ENCODE peak calls at places on chromosome 6, in six cellular contexts. One of them, this sample, is unnamed.

GRCh38 chr6:136210450-136211165 is 39.5 kb downstream of the MTFR2 start:
- DNase-seq in bronchial epithelial cell: no peak
- DNase-seq in CD8-positive, alpha-beta T cell: no peak
- DNase-seq in AG10803: no peak
- DNase-seq in PC-3: no peak
- DNase-seq in thoracic aorta: no peak
- DNase-seq in this sample: no peak

GRCh38 chr6:160767019-160767646 is 65.1 kb downstream of the PLG start:
- DNase-seq in bronchial epithelial cell: peak; percentile 57
- DNase-seq in PC-3: peak; percentile 15
- DNase-seq in thoracic aorta: no peak
- DNase-seq in CD8-positive, alpha-beta T cell: peak; percentile 28
- DNase-seq in AG10803: peak; percentile 35
- DNase-seq in this sample: peak; percentile 4

GRCh38 chr6:167140589-167141474 is 16.9 kb downstream of the GPR31 start:
- DNase-seq in PC-3: no peak
- DNase-seq in CD8-positive, alpha-beta T cell: no peak
- DNase-seq in AG10803: no peak
- DNase-seq in thoracic aorta: no peak
- DNase-seq in bronchial epithelial cell: peak; percentile 55
- DNase-seq in this sample: no peak

GRCh38 chr6:170152989-170153388 is 137.9 kb downstream of the DLL1 start:
- DNase-seq in AG10803: no peak
- DNase-seq in bronchial epithelial cell: peak; percentile 65
- DNase-seq in CD8-positive, alpha-beta T cell: no peak
- DNase-seq in PC-3: peak; percentile 70
- DNase-seq in thoracic aorta: no peak
- DNase-seq in this sample: no peak

GRCh38 chr6:110039996-110040383 is 61.9 kb downstream of the GPR6 start:
- DNase-seq in AG10803: no peak
- DNase-seq in CD8-positive, alpha-beta T cell: peak; percentile 32
- DNase-seq in bronchial epithelial cell: peak; percentile 31
- DNase-seq in thoracic aorta: no peak
- DNase-seq in PC-3: peak; percentile 59
- DNase-seq in this sample: peak; percentile 36

GRCh38 chr6:2763876-2764540 is 1.2 kb upstream of the WRNIP1 start:
- DNase-seq in bronchial epithelial cell: no peak
- DNase-seq in PC-3: no peak
- DNase-seq in thoracic aorta: no peak
- DNase-seq in CD8-positive, alpha-beta T cell: no peak
- DNase-seq in AG10803: no peak
- DNase-seq in this sample: no peak

GRCh38 chr6:31365864-31366263 is 8.9 kb upstream of the HLA-B start:
- DNase-seq in PC-3: no peak
- DNase-seq in CD8-positive, alpha-beta T cell: no peak
- DNase-seq in AG10803: no peak
- DNase-seq in thoracic aorta: no peak
- DNase-seq in bronchial epithelial cell: no peak
- DNase-seq in this sample: no peak

GRCh38 chr6:107080036-107080435 is 35.3 kb downstream of the BEND3 start:
- DNase-seq in PC-3: peak; percentile 5
- DNase-seq in CD8-positive, alpha-beta T cell: no peak
- DNase-seq in thoracic aorta: no peak
- DNase-seq in AG10803: no peak
- DNase-seq in bronchial epithelial cell: no peak
- DNase-seq in this sample: no peak

GRCh38 chr6:10595731-10596664 is 74.8 kb downstream of the GCNT2 start:
- DNase-seq in bronchial epithelial cell: peak; percentile 50
- DNase-seq in CD8-positive, alpha-beta T cell: no peak
- DNase-seq in AG10803: no peak
- DNase-seq in thoracic aorta: no peak
- DNase-seq in PC-3: peak; percentile 72
- DNase-seq in this sample: no peak

GRCh38 chr6:70663881-70664466 is 3.7 kb upstream of the SMAP1 start:
- DNase-seq in PC-3: no peak
- DNase-seq in AG10803: no peak
- DNase-seq in CD8-positive, alpha-beta T cell: no peak
- DNase-seq in thoracic aorta: no peak
- DNase-seq in bronchial epithelial cell: no peak
- DNase-seq in this sample: no peak

DNA sequence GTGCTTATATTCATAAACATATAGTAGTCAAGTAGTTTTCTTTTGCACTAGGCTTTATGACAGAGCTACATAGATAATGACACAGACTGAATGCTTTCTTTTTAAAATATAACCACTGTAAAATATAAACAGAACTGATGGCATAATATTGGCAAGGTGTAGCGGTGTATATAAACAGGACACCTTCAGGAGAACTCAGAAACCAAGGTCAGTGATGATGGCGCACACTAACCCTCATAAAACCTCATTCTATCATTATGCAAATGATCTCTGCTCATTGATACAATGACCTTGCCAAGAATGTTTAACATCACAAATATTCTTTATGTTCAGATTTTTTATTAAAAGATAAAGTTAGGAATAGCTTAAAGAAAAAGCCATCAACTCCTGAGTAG is 48.5 kb upstream of the DST start:
- DNase-seq in thoracic aorta: no peak
- DNase-seq in bronchial epithelial cell: no peak
- DNase-seq in AG10803: no peak
- DNase-seq in PC-3: no peak
- DNase-seq in CD8-positive, alpha-beta T cell: no peak
- DNase-seq in this sample: no peak
- H3K4me3 ChIP-seq in thoracic aorta: peak overlapping the region; percentile 22
- H3K4me3 ChIP-seq in bronchial epithelial cell: no peak overlapping the region
- H3K4me3 ChIP-seq in AG10803: peak overlapping the region; percentile 59
- H3K4me3 ChIP-seq in PC-3: peak overlapping the region; percentile 1
- H3K4me3 ChIP-seq in CD8-positive, alpha-beta T cell: no peak overlapping the region
- H3K4me3 ChIP-seq in this sample: peak overlapping the region; percentile 65

GRCh38 chr6:113147544-113147943 is 709.6 kb upstream of the MARCKS start:
- DNase-seq in AG10803: peak; percentile 62
- DNase-seq in bronchial epithelial cell: no peak
- DNase-seq in PC-3: no peak
- DNase-seq in CD8-positive, alpha-beta T cell: no peak
- DNase-seq in thoracic aorta: no peak
- DNase-seq in this sample: no peak

GRCh38 chr6:113148576-113148975 is 708.6 kb upstream of the MARCKS start:
- DNase-seq in thoracic aorta: no peak
- DNase-seq in AG10803: no peak
- DNase-seq in CD8-positive, alpha-beta T cell: no peak
- DNase-seq in bronchial epithelial cell: no peak
- DNase-seq in PC-3: peak; percentile 34
- DNase-seq in this sample: peak; percentile 60

GRCh38 chr6:113146878-113147277 is 710.3 kb upstream of the MARCKS start:
- DNase-seq in bronchial epithelial cell: no peak
- DNase-seq in thoracic aorta: no peak
- DNase-seq in PC-3: no peak
- DNase-seq in CD8-positive, alpha-beta T cell: no peak
- DNase-seq in AG10803: no peak
- DNase-seq in this sample: no peak

GRCh38 chr6:113149511-113149910 is 707.6 kb upstream of the MARCKS start:
- DNase-seq in CD8-positive, alpha-beta T cell: no peak
- DNase-seq in AG10803: peak; percentile 32
- DNase-seq in bronchial epithelial cell: no peak
- DNase-seq in thoracic aorta: no peak
- DNase-seq in PC-3: no peak
- DNase-seq in this sample: peak; percentile 83
- TF ChIP-seq CTCF in CD8-positive, alpha-beta T cell: no peak
- TF ChIP-seq CTCF in AG10803: no peak
- TF ChIP-seq CTCF in bronchial epithelial cell: no peak
- TF ChIP-seq CTCF in thoracic aorta: no peak
- TF ChIP-seq CTCF in PC-3: no peak
- TF ChIP-seq CTCF in this sample: no peak

GRCh38 chr6:24583463-24584389 is 62.3 kb downstream of the KIAA0319 start:
- DNase-seq in CD8-positive, alpha-beta T cell: peak; percentile 74
- DNase-seq in PC-3: peak; percentile 85
- DNase-seq in AG10803: peak; percentile 52
- DNase-seq in bronchial epithelial cell: peak; percentile 66
- DNase-seq in thoracic aorta: no peak
- DNase-seq in this sample: peak; percentile 63

GRCh38 chr6:24589334-24589733 is 56.7 kb downstream of the KIAA0319 start:
- DNase-seq in PC-3: no peak
- DNase-seq in AG10803: no peak
- DNase-seq in CD8-positive, alpha-beta T cell: no peak
- DNase-seq in bronchial epithelial cell: no peak
- DNase-seq in thoracic aorta: no peak
- DNase-seq in this sample: no peak

GRCh38 chr6:24581084-24581669 is 64.8 kb downstream of the KIAA0319 start:
- DNase-seq in bronchial epithelial cell: peak; percentile 41
- DNase-seq in PC-3: peak; percentile 84
- DNase-seq in AG10803: peak; percentile 54
- DNase-seq in CD8-positive, alpha-beta T cell: peak; percentile 83
- DNase-seq in thoracic aorta: peak; percentile 9
- DNase-seq in this sample: peak; percentile 71

DNA sequence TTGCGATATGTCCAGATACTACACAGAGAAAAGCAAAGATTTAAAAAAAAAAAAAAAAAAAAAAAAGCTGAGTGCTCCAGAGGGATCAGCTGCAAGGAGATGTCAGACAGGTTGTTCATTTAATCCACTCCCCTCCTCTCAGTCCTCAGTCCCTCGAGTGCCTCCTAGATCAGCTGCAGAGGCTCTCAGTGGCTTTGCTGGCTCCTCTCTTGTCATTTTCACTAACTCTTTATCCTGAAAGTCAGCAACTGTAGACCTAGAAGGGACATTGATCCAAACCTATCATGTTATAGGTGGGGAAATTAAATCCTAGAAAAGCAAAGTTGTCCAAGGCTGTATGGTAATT is 61.6 kb downstream of the KIAA0319 start:
- DNase-seq in AG10803: no peak
- DNase-seq in thoracic aorta: no peak
- DNase-seq in CD8-positive, alpha-beta T cell: no peak
- DNase-seq in PC-3: no peak
- DNase-seq in bronchial epithelial cell: no peak
- DNase-seq in this sample: no peak
- H3K4me3 ChIP-seq in AG10803: no peak overlapping the region
- H3K4me3 ChIP-seq in thoracic aorta: no peak overlapping the region
- H3K4me3 ChIP-seq in CD8-positive, alpha-beta T cell: no peak overlapping the region
- H3K4me3 ChIP-seq in PC-3: no peak overlapping the region
- H3K4me3 ChIP-seq in bronchial epithelial cell: no peak overlapping the region
- H3K4me3 ChIP-seq in this sample: no peak overlapping the region

GRCh38 chr6:123309130-123309529 is 313.1 kb downstream of the CLVS2 start:
- DNase-seq in AG10803: no peak
- DNase-seq in CD8-positive, alpha-beta T cell: no peak
- DNase-seq in bronchial epithelial cell: no peak
- DNase-seq in PC-3: no peak
- DNase-seq in thoracic aorta: no peak
- DNase-seq in this sample: no peak
- TF ChIP-seq CTCF in AG10803: no peak
- TF ChIP-seq CTCF in CD8-positive, alpha-beta T cell: no peak
- TF ChIP-seq CTCF in bronchial epithelial cell: no peak
- TF ChIP-seq CTCF in PC-3: no peak
- TF ChIP-seq CTCF in thoracic aorta: no peak
- TF ChIP-seq CTCF in this sample: no peak

GRCh38 chr6:6584310-6585002 is 4.1 kb upstream of the LY86 start:
- DNase-seq in thoracic aorta: no peak
- DNase-seq in PC-3: no peak
- DNase-seq in CD8-positive, alpha-beta T cell: no peak
- DNase-seq in AG10803: no peak
- DNase-seq in bronchial epithelial cell: no peak
- DNase-seq in this sample: no peak

GRCh38 chr6:6582111-6582510 is 6.4 kb upstream of the LY86 start:
- DNase-seq in PC-3: no peak
- DNase-seq in bronchial epithelial cell: no peak
- DNase-seq in thoracic aorta: no peak
- DNase-seq in CD8-positive, alpha-beta T cell: no peak
- DNase-seq in AG10803: no peak
- DNase-seq in this sample: no peak

GRCh38 chr6:6585003-6585311 is 3.6 kb upstream of the LY86 start:
- DNase-seq in thoracic aorta: no peak
- DNase-seq in CD8-positive, alpha-beta T cell: no peak
- DNase-seq in PC-3: no peak
- DNase-seq in AG10803: no peak
- DNase-seq in bronchial epithelial cell: no peak
- DNase-seq in this sample: no peak

GRCh38 chr6:6586167-6586566 is 2.4 kb upstream of the LY86 start:
- DNase-seq in thoracic aorta: no peak
- DNase-seq in PC-3: no peak
- DNase-seq in bronchial epithelial cell: no peak
- DNase-seq in AG10803: no peak
- DNase-seq in CD8-positive, alpha-beta T cell: no peak
- DNase-seq in this sample: no peak

DNA sequence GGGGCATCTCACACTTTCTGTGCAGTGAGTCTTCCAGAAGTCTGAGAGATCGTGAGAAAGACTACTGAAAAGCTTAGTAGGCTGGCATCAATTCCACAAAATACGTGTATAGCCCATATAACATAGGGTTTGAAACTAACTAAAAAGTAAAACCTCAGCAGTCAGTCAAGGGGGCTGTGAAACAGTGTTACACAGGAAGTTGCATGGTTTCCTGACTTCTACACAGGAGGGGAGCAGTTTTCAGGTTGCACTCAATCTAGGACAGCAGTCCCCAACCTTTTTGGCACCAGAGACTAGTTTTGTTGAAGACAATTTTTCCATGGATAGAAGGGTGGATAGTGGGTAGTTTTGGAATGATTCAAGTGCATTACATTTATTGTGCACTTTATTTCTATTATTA is 4.7 kb upstream of the LY86 start:
- DNase-seq in thoracic aorta: no peak
- DNase-seq in CD8-positive, alpha-beta T cell: no peak
- DNase-seq in bronchial epithelial cell: no peak
- DNase-seq in PC-3: no peak
- DNase-seq in AG10803: no peak
- DNase-seq in this sample: no peak
- H3K4me3 ChIP-seq in thoracic aorta: no peak overlapping the region
- H3K4me3 ChIP-seq in CD8-positive, alpha-beta T cell: no peak overlapping the region
- H3K4me3 ChIP-seq in bronchial epithelial cell: no peak overlapping the region
- H3K4me3 ChIP-seq in PC-3: no peak overlapping the region
- H3K4me3 ChIP-seq in AG10803: no peak overlapping the region
- H3K4me3 ChIP-seq in this sample: no peak overlapping the region

GRCh38 chr6:28357036-28357435 is 7.3 kb downstream of the ZKSCAN3 start:
- DNase-seq in AG10803: no peak
- DNase-seq in PC-3: peak; percentile 42
- DNase-seq in thoracic aorta: no peak
- DNase-seq in bronchial epithelial cell: peak; percentile 26
- DNase-seq in CD8-positive, alpha-beta T cell: no peak
- DNase-seq in this sample: no peak

GRCh38 chr6:28355743-28356665 is 6.3 kb downstream of the ZKSCAN3 start:
- DNase-seq in PC-3: peak; percentile 95
- DNase-seq in thoracic aorta: peak; percentile 58
- DNase-seq in CD8-positive, alpha-beta T cell: peak; percentile 68
- DNase-seq in bronchial epithelial cell: peak; percentile 79
- DNase-seq in AG10803: peak; percentile 87
- DNase-seq in this sample: peak; percentile 94

GRCh38 chr6:28356666-28357020 is 6.9 kb downstream of the ZKSCAN3 start:
- DNase-seq in AG10803: no peak
- DNase-seq in thoracic aorta: no peak
- DNase-seq in CD8-positive, alpha-beta T cell: no peak
- DNase-seq in bronchial epithelial cell: no peak
- DNase-seq in PC-3: no peak
- DNase-seq in this sample: no peak

DNA sequence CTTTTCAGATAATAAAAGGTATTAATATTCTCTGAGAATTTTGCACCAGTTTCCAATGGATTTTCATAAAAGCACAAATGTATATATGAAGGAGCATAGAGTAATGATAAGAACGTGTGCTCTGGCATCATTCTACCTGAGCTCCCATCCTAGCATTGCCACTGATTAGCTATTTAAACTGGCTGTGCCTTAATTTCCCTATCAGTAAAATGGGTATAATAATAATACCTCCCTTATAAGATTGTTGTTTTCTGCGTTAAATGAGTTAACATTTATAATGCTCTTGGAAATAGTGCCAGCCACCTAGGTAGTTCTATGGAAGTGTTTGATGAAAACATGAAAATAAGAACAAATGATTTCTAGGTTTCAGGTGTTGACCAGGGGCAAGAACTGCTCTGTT is 11.2 kb downstream of the ZKSCAN3 start:
- DNase-seq in AG10803: no peak
- DNase-seq in CD8-positive, alpha-beta T cell: no peak
- DNase-seq in bronchial epithelial cell: no peak
- DNase-seq in PC-3: no peak
- DNase-seq in thoracic aorta: no peak
- DNase-seq in this sample: no peak
- TF ChIP-seq CTCF in AG10803: no peak
- TF ChIP-seq CTCF in CD8-positive, alpha-beta T cell: no peak
- TF ChIP-seq CTCF in bronchial epithelial cell: no peak
- TF ChIP-seq CTCF in PC-3: no peak
- TF ChIP-seq CTCF in thoracic aorta: no peak
- TF ChIP-seq CTCF in this sample: no peak

This sample was measured in fibroblast of the aortic adventitia.